ENCODE peak calls at places on chromosomes 13 and 19, in five cellular contexts. X, D, L, V and G are unnamed samples.

GRCh38 chr13:30034448-30034795 is 184.0 kb upstream of the UBL3 start:
- DNase-seq in X (no peak), D (no peak), L (no peak), V (no peak), G (no peak)

GRCh38 chr13:101707659-101708058 is 255.2 kb downstream of the ITGBL1 start:
- DNase-seq in X (no peak), D (no peak), L (no peak), V (no peak), G (no peak)

GRCh38 chr13:73835138-73835721 is 299.0 kb downstream of the KLF12 start:
- DNase-seq in X (peak; percentile 14), D (peak; percentile 73), L (no peak), V (peak; percentile 28), G (no peak)

GRCh38 chr13:112441226-112441625 is 65.1 kb downstream of the SPACA7 start:
- DNase-seq in X (no peak), D (no peak), L (no peak), V (no peak), G (no peak)

GRCh38 chr19:11887618-11888531 is at the start of gene ZNF69:
- DNase-seq in X (no peak), D (peak; percentile 28), L (peak; percentile 92), V (peak; percentile 4), G (peak; percentile 34)

GRCh38 chr19:54606891-54607781 is 13.7 kb downstream of the LILRA1 start:
- DNase-seq in X (no peak), D (no peak), L (no peak), V (no peak), G (no peak)

GRCh38 chr19:13795595-13796300 is 505 bp downstream of the ZSWIM4 start:
- DNase-seq in X (no peak), D (no peak), L (no peak), V (no peak), G (no peak)

GRCh38 chr19:5782945-5783919 is 1.3 kb downstream of the PRR22 start:
- DNase-seq in X (no peak), D (no peak), L (no peak), V (no peak), G (no peak)

GRCh38 chr13:96967248-96967745 is 27.0 kb downstream of the OXGR1 start:
- DNase-seq in X (no peak), D (no peak), L (no peak), V (peak; percentile 26), G (no peak)

GRCh38 chr19:47697863-47698609 is 15.2 kb upstream of the EHD2 start:
- DNase-seq in X (no peak), D (peak; percentile 16), L (peak; percentile 77), V (peak; percentile 48), G (peak; percentile 33)

GRCh38 chr19:35436477-35437141 is 11.4 kb upstream of the FFAR2 start:
- DNase-seq in X (peak; percentile 11), D (no peak), L (no peak), V (peak; percentile 87), G (peak; percentile 49)

GRCh38 chr13:95494082-95494681 is 58.3 kb upstream of the CLDN10 start:
- DNase-seq in X (no peak), D (peak; percentile 82), L (no peak), V (peak; percentile 60), G (no peak)

GRCh38 chr19:2315818-2316353 is 7.9 kb upstream of the LINGO3 start:
- DNase-seq in X (no peak), D (no peak), L (peak; percentile 74), V (peak; percentile 80), G (no peak)

GRCh38 chr19:8123683-8124082 is 25.7 kb downstream of the FBN3 start:
- DNase-seq in X (no peak), D (no peak), L (no peak), V (no peak), G (no peak)

GRCh38 chr13:110490009-110490770 is 71.3 kb downstream of the RAB20 start:
- DNase-seq in X (no peak), D (no peak), L (no peak), V (no peak), G (no peak)

GRCh38 chr19:28535352-28535775 is 677.6 kb downstream of the UQCRFS1 start:
- DNase-seq in X (no peak), D (no peak), L (no peak), V (peak; percentile 85), G (no peak)

GRCh38 chr13:43143591-43143990 is 120.2 kb downstream of the DNAJC15 start:
- DNase-seq in X (no peak), D (no peak), L (no peak), V (no peak), G (no peak)

GRCh38 chr19:47179643-47180310 is 49.1 kb downstream of the SAE1 start:
- DNase-seq in X (no peak), D (no peak), L (no peak), V (no peak), G (peak; percentile 23)

GRCh38 chr19:13764101-13764807 is at the start of gene MRI1:
- DNase-seq in X (no peak), D (peak; percentile 71), L (peak; percentile 82), V (peak; percentile 79), G (peak; percentile 42)

GRCh38 chr19:7916137-7916907 is 1.7 kb downstream of the TGFBR3L start:
- DNase-seq in X (no peak), D (no peak), L (no peak), V (peak; percentile 75), G (peak; percentile 73)

GRCh38 chr19:34405892-34406660 is 1.9 kb downstream of the PDCD2L start:
- DNase-seq in X (no peak), D (no peak), L (no peak), V (no peak), G (no peak)

GRCh38 chr19:41706741-41707501 is 1.5 kb upstream of the CEACAM5 start:
- DNase-seq in X (no peak), D (peak; percentile 84), L (peak; percentile 74), V (peak; percentile 64), G (peak; percentile 46)

GRCh38 chr13:98539655-98540054 is 37.3 kb downstream of the STK24 start:
- DNase-seq in X (no peak), D (no peak), L (no peak), V (no peak), G (no peak)

GRCh38 chr13:25406377-25406776 is 34.6 kb downstream of the ATP8A2 start:
- DNase-seq in X (no peak), D (peak; percentile 77), L (no peak), V (no peak), G (no peak)

GRCh38 chr19:38417544-38418506 is 8.2 kb downstream of the RASGRP4 start:
- DNase-seq in X (no peak), D (no peak), L (peak; percentile 77), V (peak; percentile 84), G (peak; percentile 63)

GRCh38 chr19:1247747-1248453 is 483 bp upstream of the MIDN start:
- DNase-seq in X (no peak), D (no peak), L (peak; percentile 79), V (peak; percentile 75), G (peak; percentile 82)

GRCh38 chr13:94706854-94707399 is 5.4 kb downstream of the SOX21 start:
- DNase-seq in X (no peak), D (peak; percentile 91), L (no peak), V (no peak), G (no peak)

GRCh38 chr13:20016649-20017364 is 58.3 kb downstream of the ZMYM2 start:
- DNase-seq in X (no peak), D (no peak), L (no peak), V (no peak), G (no peak)